ENCODE peak calls at places on chromosomes 7 and 10, in eight cellular contexts. Y is SJSA1, L is mesendoderm, O is RWPE2, F is GM23248, M is OCI-LY7, I is RWPE1, K is HL-60. N is an unnamed sample.

GRCh38 chr7:105306160-105306784 is 82.4 kb downstream of the SRPK2 start:
- DNase-seq in Y (no peak), L (no peak), O (no peak), F (no peak), M (no peak), I (no peak), K (no peak), N (no peak)

GRCh38 chr10:104766341-104766740 is 125.3 kb downstream of the SORCS3 start:
- DNase-seq in Y (no peak), L (no peak), O (no peak), F (peak), M (no peak), I (peak), K (no peak), N (no peak)

GRCh38 chr10:48655426-48656240 is 29.0 kb upstream of the WDFY4 start:
- DNase-seq in Y (peak), L (no peak), O (no peak), F (peak), M (no peak), I (peak), K (no peak), N (peak)

GRCh38 chr7:142248-142955 is 50.0 kb upstream of the FAM20C start:
- DNase-seq in Y (no peak), L (no peak), O (no peak), F (no peak), M (no peak), I (no peak), K (no peak), N (peak)

GRCh38 chr10:44180321-44181154 is 204.4 kb downstream of the CXCL12 start:
- DNase-seq in Y (peak), L (peak), O (no peak), F (peak), M (no peak), I (no peak), K (no peak), N (peak)

GRCh38 chr10:49397036-49397999 is 1.4 kb upstream of the DRGX start:
- DNase-seq in Y (no peak), L (peak), O (no peak), F (no peak), M (no peak), I (no peak), K (no peak), N (no peak)

GRCh38 chr10:31697271-31698168 is 231.1 kb downstream of the ARHGAP12 start:
- DNase-seq in Y (peak), L (no peak), O (no peak), F (peak), M (no peak), I (no peak), K (no peak), N (peak)

GRCh38 chr10:5461201-5461585 is 38.2 kb downstream of the CALML5 start:
- DNase-seq in Y (no peak), L (no peak), O (no peak), F (peak), M (no peak), I (no peak), K (no peak), N (no peak)

GRCh38 chr7:1224093-1224702 is 8.5 kb upstream of the UNCX start:
- DNase-seq in Y (no peak), L (no peak), O (no peak), F (peak), M (no peak), I (no peak), K (no peak), N (no peak)

GRCh38 chr7:101554584-101555268 is 74.4 kb downstream of the MYL10 start:
- DNase-seq in Y (peak), L (no peak), O (peak), F (no peak), M (no peak), I (no peak), K (no peak), N (no peak)

GRCh38 chr10:70780370-70780760 is 4.8 kb downstream of the TBATA start:
- DNase-seq in Y (no peak), L (no peak), O (no peak), F (no peak), M (no peak), I (no peak), K (no peak), N (no peak)

GRCh38 chr7:31997423-31997822 is 72.8 kb downstream of the PDE1C start:
- DNase-seq in Y (no peak), L (peak), O (no peak), F (no peak), M (no peak), I (no peak), K (no peak), N (no peak)

GRCh38 chr10:104309980-104310978 is 28.0 kb downstream of the ITPRIP start:
- DNase-seq in Y (no peak), L (no peak), O (no peak), F (peak), M (no peak), I (no peak), K (no peak), N (peak)

GRCh38 chr7:45978010-45978681 is 57.1 kb upstream of the IGFBP3 start:
- DNase-seq in Y (peak), L (peak), O (peak), F (peak), M (no peak), I (peak), K (peak), N (no peak)

GRCh38 chr10:100878291-100878910 is 34.4 kb upstream of the SLF2 start:
- DNase-seq in Y (peak), L (peak), O (no peak), F (peak), M (peak), I (peak), K (peak), N (no peak)

GRCh38 chr10:6396652-6397051 is 183.4 kb downstream of the PRKCQ start:
- DNase-seq in Y (no peak), L (no peak), O (no peak), F (peak), M (no peak), I (no peak), K (peak), N (no peak)

GRCh38 chr10:129968937-129969527 is 5.0 kb upstream of the EBF3 start:
- DNase-seq in Y (no peak), L (peak), O (no peak), F (peak), M (no peak), I (no peak), K (no peak), N (peak)

GRCh38 chr10:89337493-89337892 is 9.7 kb downstream of the IFIT3 start:
- DNase-seq in Y (no peak), L (peak), O (no peak), F (peak), M (no peak), I (peak), K (no peak), N (no peak)

GRCh38 chr7:42097756-42098155 is 139.3 kb downstream of the GLI3 start:
- DNase-seq in Y (no peak), L (peak), O (no peak), F (peak), M (no peak), I (peak), K (peak), N (no peak)

GRCh38 chr7:55252386-55252785 is 112.8 kb upstream of the LANCL2 start:
- DNase-seq in Y (no peak), L (no peak), O (no peak), F (peak), M (no peak), I (no peak), K (no peak), N (no peak)

GRCh38 chr10:80655898-80656297 is 118.2 kb downstream of the SH2D4B start:
- DNase-seq in Y (no peak), L (no peak), O (no peak), F (no peak), M (no peak), I (no peak), K (no peak), N (no peak)

DNA sequence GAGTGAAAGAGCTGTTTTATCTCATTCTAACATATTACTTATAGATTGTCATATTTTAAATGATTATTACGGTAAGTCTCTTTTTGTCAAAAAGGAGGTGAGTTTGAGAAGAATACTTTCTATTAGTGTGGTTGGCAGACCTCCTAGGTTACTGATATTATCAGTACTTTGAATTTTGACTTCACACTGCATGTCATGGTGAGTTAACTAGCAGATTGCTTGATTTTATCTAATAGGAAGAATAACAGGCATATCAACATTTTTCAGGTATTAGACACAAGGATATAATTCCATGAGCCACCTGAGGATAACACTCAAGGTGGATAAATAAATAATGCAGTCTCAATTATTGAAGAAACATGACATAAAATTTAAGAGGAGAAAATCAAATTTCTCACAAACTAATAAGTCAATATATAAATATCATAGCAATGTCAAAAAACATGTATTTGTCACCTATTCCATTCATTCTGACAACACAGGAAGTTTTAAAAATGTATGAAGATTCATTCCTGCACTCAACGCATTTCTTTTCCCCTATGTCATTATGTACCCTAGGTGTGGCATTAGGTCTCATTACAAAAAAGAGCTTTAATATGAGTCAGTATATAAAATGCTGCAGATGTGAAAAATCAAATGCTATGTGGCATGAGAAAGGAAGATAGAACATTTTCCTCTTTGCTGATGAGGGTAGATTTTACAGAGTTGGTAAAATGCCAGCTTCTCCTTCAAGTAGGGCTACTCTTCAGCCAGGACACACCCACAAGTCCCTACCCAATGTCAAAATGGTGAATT is 1621.6 kb downstream of the REEP3 start:
- DNase-seq in Y (no peak), L (peak), O (no peak), F (no peak), M (no peak), I (no peak), K (no peak), N (no peak)
- H3K27ac ChIP-seq in Y (no peak), L (no peak), O (no peak), F (no peak), M (no peak), I (no peak), K (no peak), N (no peak)

GRCh38 chr7:96131525-96131924 is 190.4 kb downstream of the SLC25A13 start:
- DNase-seq in Y (no peak), L (peak), O (no peak), F (no peak), M (no peak), I (no peak), K (no peak), N (no peak)

GRCh38 chr7:96121752-96122151 is 200.1 kb downstream of the SLC25A13 start:
- DNase-seq in Y (no peak), L (peak), O (no peak), F (no peak), M (no peak), I (no peak), K (no peak), N (no peak)

GRCh38 chr7:96122746-96123145 is 199.2 kb downstream of the SLC25A13 start:
- DNase-seq in Y (no peak), L (no peak), O (no peak), F (no peak), M (no peak), I (no peak), K (no peak), N (no peak)

GRCh38 chr7:96127746-96128145 is 194.2 kb downstream of the SLC25A13 start:
- DNase-seq in Y (no peak), L (no peak), O (no peak), F (no peak), M (no peak), I (no peak), K (no peak), N (no peak)

DNA sequence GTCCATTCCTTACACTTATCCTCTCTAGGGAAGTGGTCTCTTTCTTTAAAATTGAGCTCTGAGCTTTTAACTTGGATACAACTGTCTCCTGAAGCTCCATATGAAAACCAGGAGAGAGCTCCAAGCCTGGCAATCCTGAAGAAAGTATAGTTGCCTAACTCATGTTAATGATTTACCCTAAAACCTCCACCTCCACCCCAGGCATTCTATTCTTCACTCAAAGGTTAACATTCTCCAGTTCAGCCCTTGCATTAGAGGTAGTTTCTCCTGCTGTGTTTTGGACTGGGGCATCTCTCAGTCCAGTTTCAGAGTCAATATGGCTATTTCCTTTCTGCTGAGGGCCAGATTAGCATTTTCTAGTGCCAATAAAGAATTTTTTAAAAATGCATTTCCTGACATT is 195.5 kb downstream of the SLC25A13 start:
- DNase-seq in Y (no peak), L (no peak), O (no peak), F (no peak), M (no peak), I (no peak), K (no peak), N (no peak)
- H3K27ac ChIP-seq in Y (no peak), L (no peak), O (no peak), F (no peak), M (no peak), I (no peak), K (no peak), N (no peak)

DNA sequence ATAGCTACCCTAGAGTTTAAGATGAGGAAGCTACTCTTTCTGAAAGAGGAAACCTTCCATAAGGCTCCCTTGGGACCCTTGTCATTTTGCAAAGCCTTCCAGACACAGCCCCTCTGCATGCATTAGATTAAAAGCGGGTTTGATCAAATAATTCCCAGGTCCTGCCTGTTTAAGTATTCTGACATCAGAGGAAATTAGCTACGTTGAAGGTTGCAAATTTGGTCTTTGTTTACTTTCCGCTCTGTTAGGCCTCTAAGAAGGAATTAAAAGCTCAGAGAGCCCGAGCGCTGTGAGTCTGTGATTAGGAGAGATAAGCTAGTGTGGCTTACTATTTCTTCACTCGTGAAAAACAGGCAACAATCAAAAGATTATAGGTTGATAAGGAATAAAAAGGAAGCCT is 1.4 kb upstream of the THSD7A start:
- DNase-seq in Y (no peak), L (peak), O (no peak), F (no peak), M (no peak), I (no peak), K (no peak), N (no peak)
- H3K27ac ChIP-seq in Y (no peak), L (no peak), O (no peak), F (no peak), M (no peak), I (no peak), K (peak), N (no peak)

GRCh38 chr7:71601840-71602239 is 469.9 kb downstream of the GALNT17 start:
- DNase-seq in Y (no peak), L (no peak), O (no peak), F (no peak), M (no peak), I (no peak), K (no peak), N (no peak)
- H3K27ac ChIP-seq in Y (no peak), L (no peak), O (no peak), F (no peak), M (no peak), I (no peak), K (no peak), N (no peak)

GRCh38 chr7:28498636-28499035 is 86.3 kb downstream of the CREB5 start:
- DNase-seq in Y (no peak), L (no peak), O (no peak), F (no peak), M (no peak), I (no peak), K (no peak), N (no peak)
- H3K27ac ChIP-seq in Y (no peak), L (no peak), O (no peak), F (no peak), M (no peak), I (no peak), K (no peak), N (no peak)

DNA sequence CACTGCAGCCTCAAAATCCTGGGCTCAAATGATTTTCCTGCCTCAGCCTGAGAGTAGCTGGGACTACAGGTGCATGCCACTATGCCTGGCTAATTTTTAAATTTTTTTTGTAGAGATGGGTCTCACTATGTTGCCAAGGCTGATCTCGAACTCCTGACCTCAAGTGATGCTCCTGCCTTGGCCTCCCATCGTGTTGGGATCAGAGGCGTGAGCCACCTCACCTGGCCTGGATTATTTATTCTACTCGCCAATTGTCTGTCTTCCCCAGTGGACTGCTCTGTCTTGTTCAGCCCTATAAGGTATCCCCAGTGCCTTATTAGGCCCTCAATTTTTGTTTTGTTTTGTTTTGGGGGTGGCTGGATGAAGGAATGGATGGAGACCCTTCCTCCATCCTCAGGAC is 672 bp upstream of the DENND10 start:
- DNase-seq in Y (no peak), L (no peak), O (no peak), F (no peak), M (no peak), I (no peak), K (no peak), N (peak)
- H3K27ac ChIP-seq in Y (no peak), L (no peak), O (no peak), F (no peak), M (no peak), I (peak), K (no peak), N (peak)